ENCODE peak calls at places on chromosomes 3 and 15, in seven cellular contexts. One of them, this sample, is unnamed.

GRCh38 chr3:50146316-50146901 is 8.7 kb upstream of the SEMA3F start:
- DNase-seq in AG10803: no peak
- DNase-seq in RPMI8226: peak; percentile 18
- DNase-seq in left ventricle myocardium inferior: no peak
- DNase-seq in GM23338: peak; percentile 43
- DNase-seq in DMS79 treated with DMSO at 0.1 percent for 48 hours: no peak
- DNase-seq in T-helper 2 cell: no peak
- DNase-seq in this sample: no peak

GRCh38 chr3:148791296-148791695 is 36.3 kb upstream of the CPB1 start:
- DNase-seq in left ventricle myocardium inferior: no peak
- DNase-seq in RPMI8226: no peak
- DNase-seq in GM23338: no peak
- DNase-seq in AG10803: no peak
- DNase-seq in T-helper 2 cell: no peak
- DNase-seq in DMS79 treated with DMSO at 0.1 percent for 48 hours: no peak
- DNase-seq in this sample: no peak

GRCh38 chr3:87354399-87354798 is 78.0 kb upstream of the POU1F1 start:
- DNase-seq in left ventricle myocardium inferior: no peak
- DNase-seq in GM23338: no peak
- DNase-seq in DMS79 treated with DMSO at 0.1 percent for 48 hours: no peak
- DNase-seq in AG10803: peak; percentile 4
- DNase-seq in T-helper 2 cell: no peak
- DNase-seq in RPMI8226: no peak
- DNase-seq in this sample: peak; percentile 31

GRCh38 chr3:171108066-171108465 is 81.5 kb upstream of the SLC2A2 start:
- DNase-seq in AG10803: peak; percentile 16
- DNase-seq in left ventricle myocardium inferior: no peak
- DNase-seq in GM23338: no peak
- DNase-seq in DMS79 treated with DMSO at 0.1 percent for 48 hours: no peak
- DNase-seq in T-helper 2 cell: no peak
- DNase-seq in RPMI8226: no peak
- DNase-seq in this sample: no peak

GRCh38 chr3:127081001-127081720 is 98.2 kb downstream of the PLXNA1 start:
- DNase-seq in AG10803: no peak
- DNase-seq in left ventricle myocardium inferior: peak; percentile 4
- DNase-seq in DMS79 treated with DMSO at 0.1 percent for 48 hours: no peak
- DNase-seq in T-helper 2 cell: no peak
- DNase-seq in GM23338: no peak
- DNase-seq in RPMI8226: no peak
- DNase-seq in this sample: no peak

GRCh38 chr3:143170043-143170442 is 50.5 kb downstream of the CHST2 start:
- DNase-seq in RPMI8226: no peak
- DNase-seq in DMS79 treated with DMSO at 0.1 percent for 48 hours: no peak
- DNase-seq in left ventricle myocardium inferior: no peak
- DNase-seq in AG10803: no peak
- DNase-seq in T-helper 2 cell: no peak
- DNase-seq in GM23338: no peak
- DNase-seq in this sample: no peak

GRCh38 chr15:62976301-62976842 is 66.2 kb upstream of the TPM1 start:
- DNase-seq in DMS79 treated with DMSO at 0.1 percent for 48 hours: no peak
- DNase-seq in RPMI8226: no peak
- DNase-seq in AG10803: peak; percentile 90
- DNase-seq in GM23338: no peak
- DNase-seq in T-helper 2 cell: no peak
- DNase-seq in left ventricle myocardium inferior: no peak
- DNase-seq in this sample: no peak

GRCh38 chr15:83207622-83208356 is at the start of gene HDGFL3:
- DNase-seq in left ventricle myocardium inferior: peak; percentile 69
- DNase-seq in DMS79 treated with DMSO at 0.1 percent for 48 hours: peak; percentile 61
- DNase-seq in GM23338: peak; percentile 75
- DNase-seq in AG10803: peak; percentile 57
- DNase-seq in RPMI8226: no peak
- DNase-seq in T-helper 2 cell: no peak
- DNase-seq in this sample: peak; percentile 32

GRCh38 chr3:172892158-172892557 is 141.6 kb downstream of the ECT2 start:
- DNase-seq in DMS79 treated with DMSO at 0.1 percent for 48 hours: no peak
- DNase-seq in AG10803: peak; percentile 46
- DNase-seq in RPMI8226: no peak
- DNase-seq in left ventricle myocardium inferior: no peak
- DNase-seq in T-helper 2 cell: no peak
- DNase-seq in GM23338: no peak
- DNase-seq in this sample: no peak

GRCh38 chr3:38119802-38120689 is 16.9 kb downstream of the ACAA1 start:
- DNase-seq in AG10803: no peak
- DNase-seq in DMS79 treated with DMSO at 0.1 percent for 48 hours: no peak
- DNase-seq in GM23338: no peak
- DNase-seq in T-helper 2 cell: no peak
- DNase-seq in left ventricle myocardium inferior: no peak
- DNase-seq in RPMI8226: no peak
- DNase-seq in this sample: peak; percentile 17

GRCh38 chr3:66107855-66108254 is 69.1 kb upstream of the MAGI1 start:
- DNase-seq in DMS79 treated with DMSO at 0.1 percent for 48 hours: no peak
- DNase-seq in T-helper 2 cell: no peak
- DNase-seq in AG10803: peak; percentile 93
- DNase-seq in GM23338: no peak
- DNase-seq in left ventricle myocardium inferior: no peak
- DNase-seq in RPMI8226: no peak
- DNase-seq in this sample: no peak

GRCh38 chr15:71743861-71744382 is 66.4 kb upstream of the NR2E3 start:
- DNase-seq in DMS79 treated with DMSO at 0.1 percent for 48 hours: peak; percentile 5
- DNase-seq in T-helper 2 cell: peak; percentile 25
- DNase-seq in AG10803: peak; percentile 46
- DNase-seq in left ventricle myocardium inferior: no peak
- DNase-seq in RPMI8226: peak; percentile 86
- DNase-seq in GM23338: peak; percentile 79
- DNase-seq in this sample: no peak

This sample was measured in upper lobe of left lung.